ENCODE peak calls at places on chromosomes 7 and 10, in four cellular contexts. K, U, S and B are unnamed samples.

GRCh38 chr7:26083113-26083512 is 68.9 kb upstream of the NFE2L3 start:
- DNase-seq in S (no peak), K (no peak), U (no peak), B (no peak)

GRCh38 chr10:32961343-32961891 is 3.4 kb upstream of the ITGB1 start:
- DNase-seq in K (no peak), U (no peak), S (no peak), B (peak)

GRCh38 chr7:55100172-55100961 is 81.5 kb downstream of the EGFR start:
- DNase-seq in U (peak), S (no peak), K (peak), B (no peak)

GRCh38 chr10:133465191-133465949 is 11.6 kb downstream of the SCART1 start:
- DNase-seq in K (no peak), S (no peak), U (no peak), B (no peak)

GRCh38 chr10:86583983-86584382 is 62.4 kb upstream of the WAPL start:
- DNase-seq in K (no peak), S (peak), U (no peak), B (no peak)

GRCh38 chr10:127149613-127150081 is 46.7 kb downstream of the INSYN2A start:
- DNase-seq in U (no peak), S (no peak), K (no peak), B (no peak)

GRCh38 chr10:1420663-1421362 is 316.5 kb downstream of the ADARB2 start:
- DNase-seq in S (peak), K (peak), U (peak), B (peak)

GRCh38 chr7:114590298-114590697 is 175.7 kb downstream of the FOXP2 start:
- DNase-seq in S (no peak), K (no peak), U (no peak), B (no peak)

GRCh38 chr7:73560035-73560835 is 2.7 kb upstream of the BCL7B start:
- DNase-seq in S (no peak), U (no peak), K (no peak), B (no peak)

GRCh38 chr10:99235469-99235871 is at the start of gene HPSE2:
- DNase-seq in U (no peak), K (no peak), S (no peak), B (no peak)

GRCh38 chr7:4683884-4684565 is 1.9 kb downstream of the FOXK1 start:
- DNase-seq in S (peak), U (no peak), K (no peak), B (peak)

GRCh38 chr10:115948415-115948814 is 324.6 kb downstream of the GFRA1 start:
- DNase-seq in K (no peak), U (no peak), S (no peak), B (no peak)

GRCh38 chr10:29158066-29158465 is 130.8 kb upstream of the LYZL1 start:
- DNase-seq in U (no peak), S (no peak), K (no peak), B (no peak)

GRCh38 chr7:155997431-155998327 is 185.4 kb upstream of the SHH start:
- DNase-seq in K (no peak), S (peak), U (no peak), B (no peak)

GRCh38 chr10:114855776-114856543 is 34.4 kb downstream of the FHIP2A start:
- DNase-seq in U (no peak), S (no peak), K (no peak), B (no peak)

GRCh38 chr10:104028146-104028545 is 57.5 kb downstream of the COL17A1 start:
- DNase-seq in K (no peak), S (no peak), U (no peak), B (no peak)

GRCh38 chr7:107628461-107629064 is 32.1 kb upstream of the SLC26A4 start:
- DNase-seq in U (no peak), S (no peak), K (no peak), B (peak)

GRCh38 chr10:121683803-121684202 is 85.6 kb upstream of the FGFR2 start:
- DNase-seq in K (no peak), S (no peak), U (no peak), B (no peak)

GRCh38 chr10:100864981-100865380 is 47.8 kb upstream of the SLF2 start:
- DNase-seq in S (no peak), U (no peak), K (no peak), B (no peak)

GRCh38 chr10:12308976-12309375 is 40.4 kb upstream of the CAMK1D start:
- DNase-seq in K (no peak), U (peak), S (no peak), B (no peak)

GRCh38 chr7:37594602-37595001 is 89.0 kb upstream of the GPR141 start:
- DNase-seq in S (no peak), K (no peak), U (no peak), B (no peak)

GRCh38 chr7:30755384-30756154 is 3.6 kb downstream of the INMT start:
- DNase-seq in U (peak), K (peak), S (no peak), B (no peak)

GRCh38 chr7:17371656-17372524 is 73.4 kb downstream of the AHR start:
- DNase-seq in U (no peak), S (no peak), K (no peak), B (no peak)

GRCh38 chr7:140229591-140230516 is 53.1 kb upstream of the KDM7A start:
- DNase-seq in S (peak), K (no peak), U (no peak), B (peak)

GRCh38 chr7:47688311-47689100 is 106.6 kb upstream of the TNS3 start:
- DNase-seq in K (no peak), U (no peak), S (no peak), B (no peak)

GRCh38 chr7:90593205-90593604 is 2.9 kb upstream of the CDK14 start:
- DNase-seq in S (no peak), U (no peak), K (no peak), B (no peak)

GRCh38 chr10:114043532-114044250 is at the start of gene ADRB1:
- DNase-seq in U (peak), S (peak), K (peak), B (peak)

GRCh38 chr10:12975266-12975665 is 26.2 kb downstream of the CCDC3 start:
- DNase-seq in S (no peak), K (no peak), U (no peak), B (peak)

GRCh38 chr7:2004841-2005351 is 227.8 kb downstream of the MAD1L1 start:
- DNase-seq in U (no peak), S (no peak), K (no peak), B (no peak)

GRCh38 chr7:120539321-120539720 is 266.3 kb downstream of the KCND2 start:
- DNase-seq in S (no peak), U (no peak), K (no peak), B (no peak)

GRCh38 chr7:158957921-158958471 is 101.6 kb downstream of the DYNC2I1 start:
- DNase-seq in U (no peak), S (peak), K (peak), B (no peak)

GRCh38 chr10:4481192-4481591 is 344.8 kb upstream of the AKR1E2 start:
- DNase-seq in S (no peak), K (no peak), U (no peak), B (no peak)

GRCh38 chr7:55474944-55475911 is 97.1 kb downstream of the VOPP1 start:
- DNase-seq in K (no peak), S (no peak), U (no peak), B (no peak)

GRCh38 chr7:118280319-118281012 is 56.0 kb downstream of the ANKRD7 start:
- DNase-seq in K (peak), S (no peak), U (no peak), B (no peak)

GRCh38 chr10:78700816-78701520 is 367.8 kb upstream of the ZMIZ1 start:
- DNase-seq in U (no peak), S (no peak), K (no peak), B (no peak)

GRCh38 chr10:32616438-32616837 is 170.5 kb downstream of the CCDC7 start:
- DNase-seq in S (no peak), U (no peak), K (no peak), B (peak)